ENCODE peak calls at places on chromosome 6, in ten cellular contexts. P is heart right ventricle; H is sigmoid colon; Z is fibroblast of lung; G is stomach; Y is CD8-positive, alpha-beta T cell; V is upper lobe of right lung; U is uterus; S is left lung; L is ovary. D is an unnamed sample.

GRCh38 chr6:107866606-107867301 is 42.6 kb upstream of the SCML4 start:
- DNase-seq in U (no peak), S (no peak), V (no peak), Z (peak; percentile 50), Y (peak; percentile 35), L (no peak), P (no peak), H (no peak), G (no peak), D (no peak)

GRCh38 chr6:170243386-170243785 is 47.5 kb downstream of the DLL1 start:
- DNase-seq in P (no peak), L (no peak), Z (no peak), H (peak; percentile 19), G (no peak), U (no peak), S (no peak), Y (no peak), V (no peak), D (no peak)

GRCh38 chr6:151081658-151082057 is 158.1 kb upstream of the AKAP12 start:
- DNase-seq in P (no peak), Z (no peak), U (no peak), V (no peak), G (no peak), L (no peak), S (no peak), H (no peak), Y (no peak), D (no peak)

GRCh38 chr6:124022641-124023040 is 219.0 kb downstream of the NKAIN2 start:
- DNase-seq in U (no peak), P (no peak), S (no peak), V (no peak), H (no peak), G (no peak), Y (no peak), Z (no peak), L (no peak), D (no peak)

GRCh38 chr6:112691289-112691688 is 344.2 kb downstream of the RFPL4B start:
- DNase-seq in S (no peak), G (no peak), P (no peak), L (no peak), H (no peak), U (no peak), Z (peak; percentile 91), V (no peak), Y (no peak), D (no peak)

GRCh38 chr6:43938178-43939101 is 168.4 kb downstream of the VEGFA start:
- DNase-seq in S (no peak), L (peak; percentile 2), U (peak; percentile 15), Y (no peak), V (no peak), G (no peak), Z (no peak), P (no peak), H (peak; percentile 53), D (no peak)

GRCh38 chr6:15739867-15740266 is 77.0 kb upstream of the DTNBP1 start:
- DNase-seq in G (no peak), Y (no peak), Z (no peak), V (no peak), S (no peak), P (no peak), L (no peak), U (no peak), H (no peak), D (no peak)

GRCh38 chr6:136181858-136182257 is 68.3 kb downstream of the MTFR2 start:
- DNase-seq in V (no peak), S (no peak), L (no peak), U (no peak), P (no peak), Y (no peak), Z (no peak), H (no peak), G (no peak), D (no peak)

DNA sequence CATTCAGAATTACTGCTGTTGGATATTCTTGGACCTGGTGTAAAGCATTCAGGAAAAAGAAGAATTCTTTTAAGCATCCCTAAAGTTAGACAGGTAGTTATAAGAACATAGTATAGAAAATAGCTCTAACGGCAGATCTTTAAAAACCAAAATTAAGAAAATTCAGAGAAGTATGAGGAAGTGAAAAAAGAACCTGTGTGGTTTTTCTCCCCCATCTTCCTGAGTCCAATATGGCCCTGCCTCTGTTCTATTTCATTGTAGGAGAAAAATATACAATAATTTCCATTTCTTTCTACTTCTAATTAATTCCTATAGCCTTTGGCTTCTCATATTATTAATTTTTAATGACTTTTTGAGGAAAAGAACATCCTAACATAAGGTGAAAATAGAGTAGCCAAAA is 47.1 kb downstream of the FHL5 start:
- DNase-seq in H (no peak), V (no peak), Z (no peak), U (no peak), G (no peak), S (no peak), L (no peak), Y (no peak), P (no peak), D (no peak)
- H3K4me3 ChIP-seq in H (no peak overlapping the region), V (no peak overlapping the region), Z (no peak overlapping the region), U (no peak overlapping the region), G (no peak overlapping the region), S (no peak overlapping the region), L (no peak overlapping the region), Y (no peak overlapping the region), P (no peak overlapping the region), D (no peak overlapping the region)

GRCh38 chr6:26086214-26086613 is 1.0 kb upstream of the HFE start:
- DNase-seq in H (no peak), L (no peak), Z (no peak), U (no peak), V (no peak), S (no peak), P (no peak), Y (peak; percentile 44), G (no peak), D (no peak)

GRCh38 chr6:26088344-26088743 is 1.1 kb downstream of the HFE start:
- DNase-seq in L (peak; percentile 39), S (no peak), H (peak; percentile 74), Z (peak; percentile 37), P (no peak), U (no peak), Y (no peak), G (no peak), V (no peak), D (no peak)

GRCh38 chr6:26092443-26092842 is 5.2 kb downstream of the HFE start:
- DNase-seq in P (no peak), G (no peak), L (no peak), S (no peak), V (no peak), Y (no peak), Z (no peak), U (no peak), H (no peak), D (no peak)

GRCh38 chr6:26089272-26089671 is 2.0 kb downstream of the HFE start:
- DNase-seq in H (peak; percentile 83), L (no peak), Z (no peak), P (no peak), S (no peak), G (no peak), Y (no peak), U (peak; percentile 49), V (no peak), D (no peak)

GRCh38 chr6:26087284-26088115 is at the start of gene HFE:
- DNase-seq in S (peak; percentile 87), Z (peak; percentile 67), Y (peak; percentile 25), L (peak; percentile 55), V (peak; percentile 79), H (peak; percentile 81), G (peak; percentile 51), U (peak; percentile 57), P (peak; percentile 61), D (peak; percentile 67)
- TF ChIP-seq CTCF in S (no peak), Z (peak; percentile 2), Y (no peak), L (peak; percentile 11), V (no peak), H (no peak), G (no peak), U (no peak), P (no peak), D (no peak)

GRCh38 chr6:132504757-132505156 is 8.2 kb downstream of the STX7 start:
- DNase-seq in V (no peak), U (no peak), L (peak; percentile 23), H (no peak), G (peak; percentile 41), Y (no peak), Z (no peak), S (no peak), P (no peak), D (no peak)

GRCh38 chr6:132505158-132505557 is 7.8 kb downstream of the STX7 start:
- DNase-seq in P (no peak), Y (no peak), U (no peak), L (no peak), Z (no peak), G (no peak), S (no peak), H (no peak), V (no peak), D (no peak)

GRCh38 chr6:132506461-132506860 is 6.5 kb downstream of the STX7 start:
- DNase-seq in U (no peak), Y (no peak), H (no peak), Z (no peak), G (no peak), P (no peak), L (no peak), S (no peak), V (no peak), D (no peak)

GRCh38 chr6:132511159-132511835 is 1.6 kb downstream of the STX7 start:
- DNase-seq in G (no peak), L (peak; percentile 12), P (no peak), H (no peak), V (no peak), U (no peak), Y (no peak), S (no peak), Z (peak; percentile 57), D (peak; percentile 37)

DNA sequence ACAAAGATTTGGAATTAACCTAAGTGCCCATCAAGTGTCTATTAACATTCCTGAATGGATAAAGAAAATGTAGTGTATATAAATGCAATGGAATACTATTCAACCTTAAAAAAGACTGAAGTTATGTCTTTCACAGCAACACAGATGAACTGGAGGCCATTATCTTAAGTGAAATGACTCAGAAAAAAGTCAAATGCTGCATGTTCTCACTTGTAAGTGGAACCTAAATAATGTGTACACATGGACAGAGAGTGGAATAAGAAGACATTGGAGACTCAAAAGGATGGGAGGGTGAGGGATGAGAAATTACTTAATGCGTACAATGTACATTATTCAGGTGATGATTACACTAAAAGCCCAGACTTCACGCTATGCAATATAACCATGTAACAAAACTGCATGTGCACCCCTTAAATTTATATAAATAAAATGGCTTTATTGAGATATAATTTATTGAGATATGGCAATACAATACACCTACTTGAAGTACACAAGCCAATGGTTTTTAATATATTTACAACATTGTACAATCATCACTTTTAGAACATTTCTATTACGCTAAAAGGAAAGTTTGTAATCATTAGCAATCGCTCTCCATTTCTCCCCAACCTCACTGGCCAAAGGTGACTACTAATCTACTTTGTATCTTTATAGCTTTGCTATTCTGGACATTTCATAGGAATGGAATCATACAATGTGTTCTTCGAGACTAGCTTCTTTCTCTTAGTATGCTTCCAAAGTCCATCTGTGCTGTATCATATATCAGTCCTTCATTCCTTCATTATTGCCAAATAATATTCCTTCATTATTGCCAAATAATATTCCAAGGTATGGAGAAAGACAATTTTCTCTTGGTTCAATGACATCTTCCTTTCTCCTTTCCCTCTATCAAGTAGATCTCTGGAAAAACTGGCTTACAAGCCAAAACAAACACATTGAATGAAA is 5.8 kb downstream of the STX7 start:
- DNase-seq in V (no peak), S (no peak), H (no peak), P (no peak), L (no peak), G (no peak), Z (no peak), Y (no peak), U (no peak), D (no peak)
- H3K4me1 ChIP-seq in V (peaks cover 38% of the 10 kb centered on the region), S (peaks cover 7% of the 10 kb centered on the region), H (no peaks in the 10 kb centered on the region), P (peaks cover 19% of the 10 kb centered on the region), L (peaks cover 13% of the 10 kb centered on the region), G (peaks cover 15% of the 10 kb centered on the region), Z (no peaks in the 10 kb centered on the region), Y (peaks cover 8% of the 10 kb centered on the region), U (no peaks in the 10 kb centered on the region), D (peaks cover 21% of the 10 kb centered on the region)

DNA sequence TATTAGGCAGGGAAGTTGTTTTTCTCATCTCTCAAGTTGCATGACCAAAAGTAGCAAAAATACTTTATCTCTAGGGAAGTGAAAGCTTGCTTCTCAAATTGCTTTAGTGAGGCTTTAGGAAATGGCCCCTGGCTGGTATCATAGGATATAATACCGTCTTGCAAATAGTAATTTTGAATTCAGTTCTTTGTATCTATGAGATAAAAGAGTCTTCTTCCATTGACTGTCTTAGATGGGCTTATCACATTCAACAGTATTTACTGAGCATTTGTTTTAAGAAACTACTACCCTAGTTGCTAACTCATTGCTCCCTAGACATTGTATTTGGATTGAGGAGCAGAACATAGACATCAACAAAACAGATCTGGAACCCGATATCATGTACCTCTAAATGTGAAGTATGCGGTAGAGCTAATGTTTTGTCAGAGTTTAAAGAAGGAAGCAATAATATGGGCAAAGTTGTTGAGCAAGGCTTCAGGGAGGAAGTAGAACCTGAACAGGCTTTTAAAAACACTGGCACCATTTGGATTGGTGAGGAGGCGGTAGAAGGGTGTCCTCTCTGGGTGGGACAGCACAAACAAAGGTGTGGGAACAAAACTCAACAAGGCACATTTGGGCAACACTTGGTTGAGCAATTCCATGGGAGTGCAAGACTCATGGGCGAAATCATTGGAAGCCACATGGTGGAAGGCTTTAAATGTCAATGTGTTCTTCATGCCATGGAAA is 101.4 kb downstream of the SGK1 start:
- DNase-seq in V (no peak), L (no peak), P (no peak), G (no peak), U (no peak), Z (no peak), Y (no peak), S (no peak), H (no peak), D (no peak)
- H3K4me3 ChIP-seq in V (no peak overlapping the region), L (no peak overlapping the region), P (no peak overlapping the region), G (no peak overlapping the region), U (no peak overlapping the region), Z (no peak overlapping the region), Y (no peak overlapping the region), S (no peak overlapping the region), H (no peak overlapping the region), D (no peak overlapping the region)